ENCODE peak calls at places on chromosomes 6 and 20, in five cellular contexts. O is K562, N is SK-N-SH, Y is GM12878, J is H1. A is an unnamed sample.

GRCh38 chr6:75243333-75244062 is at the start of gene COX7A2:
- DNase-seq in J (peak; percentile 82), Y (peak; percentile 86), N (peak; percentile 76), O (peak; percentile 78), A (peak; percentile 96)

GRCh38 chr20:7301807-7302206 is 534.3 kb downstream of the BMP2 start:
- DNase-seq in N (no peak), Y (no peak), O (no peak), J (no peak), A (no peak)

GRCh38 chr6:20763311-20763710 is 229.1 kb downstream of the CDKAL1 start:
- DNase-seq in N (no peak), O (no peak), Y (no peak), J (no peak), A (no peak)

GRCh38 chr6:143857651-143858050 is 6.6 kb upstream of the ZC2HC1B start:
- DNase-seq in Y (no peak), O (no peak), N (no peak), J (no peak), A (no peak)

GRCh38 chr6:56514395-56514794 is 128.3 kb downstream of the DST start:
- DNase-seq in Y (no peak), N (no peak), J (no peak), O (no peak), A (no peak)

GRCh38 chr6:80163754-80164187 is 57.3 kb downstream of the BCKDHB start:
- DNase-seq in O (no peak), J (no peak), Y (peak; percentile 27), N (no peak), A (peak; percentile 26)

GRCh38 chr20:51529758-51530157 is 12.8 kb downstream of the NFATC2 start:
- DNase-seq in O (no peak), J (no peak), Y (no peak), N (no peak), A (no peak)

GRCh38 chr6:137233561-137234504 is 14.6 kb upstream of the IFNGR1 start:
- DNase-seq in O (no peak), J (no peak), N (no peak), Y (no peak), A (peak; percentile 58)

GRCh38 chr20:24813936-24814335 is 135.1 kb upstream of the CST7 start:
- DNase-seq in Y (no peak), O (no peak), N (no peak), J (no peak), A (no peak)

GRCh38 chr20:31695849-31696804 is 26.5 kb downstream of the BCL2L1 start:
- DNase-seq in Y (no peak), N (no peak), J (no peak), O (no peak), A (peak; percentile 100)

GRCh38 chr6:170369439-170369838 is 62.9 kb downstream of the FAM120B start:
- DNase-seq in O (no peak), Y (no peak), J (no peak), N (no peak), A (peak; percentile 22)

GRCh38 chr20:56779452-56780143 is 150.5 kb downstream of the TFAP2C start:
- DNase-seq in J (no peak), Y (no peak), O (no peak), N (no peak), A (no peak)

GRCh38 chr20:45343445-45343866 is 4.8 kb downstream of the SDC4 start:
- DNase-seq in Y (no peak), O (peak; percentile 52), J (no peak), N (no peak), A (peak; percentile 76)

GRCh38 chr6:145428656-145429173 is 306.6 kb downstream of the EPM2A start:
- DNase-seq in N (no peak), Y (no peak), O (no peak), J (no peak), A (no peak)

GRCh38 chr6:141824258-141824795 is 308.4 kb upstream of the GJE1 start:
- DNase-seq in J (no peak), O (no peak), Y (no peak), N (no peak), A (no peak)

GRCh38 chr20:58228103-58228483 is 360 bp downstream of the ANKRD60 start:
- DNase-seq in Y (no peak), O (no peak), J (no peak), N (no peak), A (no peak)

GRCh38 chr6:33249732-33250625 is 21.7 kb downstream of the VPS52 start:
- DNase-seq in Y (no peak), N (peak; percentile 36), O (no peak), J (no peak), A (no peak)
- TF ChIP-seq RAD21 in Y (no peak), N (no peak), O (no peak), J (no peak), A (no peak)

DNA sequence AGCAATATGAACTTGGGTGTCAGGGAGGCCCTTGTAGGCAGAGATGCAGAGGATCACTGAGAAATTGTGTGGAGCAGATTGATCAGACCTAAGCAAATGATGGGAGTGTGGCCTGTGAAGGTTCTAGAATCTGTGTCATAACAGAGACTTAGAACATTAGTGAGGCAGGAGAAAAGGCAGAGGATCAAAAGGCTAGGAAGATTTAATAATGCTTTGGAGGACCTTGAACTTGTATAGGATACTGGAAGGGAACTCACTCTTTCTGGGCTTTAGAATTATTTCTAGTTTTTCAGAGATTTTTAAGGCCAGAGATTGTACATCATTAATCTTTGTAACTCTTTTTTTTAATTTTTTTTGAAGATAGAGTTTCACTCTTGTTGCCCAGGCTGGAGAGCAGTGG is at the start of gene TSBP1:
- DNase-seq in J (no peak), Y (no peak), N (no peak), O (no peak), A (no peak)
- TF ChIP-seq EP300 in J (no peak), Y (no peak), N (no peak), O (no peak), A (no peak)

GRCh38 chr20:36304786-36305495 is 1.2 kb upstream of the DLGAP4 start:
- DNase-seq in Y (no peak), O (no peak), N (no peak), J (no peak), A (no peak)
- TF ChIP-seq TAF1 in Y (no peak), O (no peak), N (no peak), J (no peak), A (no peak)

GRCh38 chr6:125810435-125810834 is 19.7 kb downstream of the NCOA7 start:
- DNase-seq in N (no peak), Y (no peak), J (no peak), O (no peak), A (no peak)

GRCh38 chr6:125811259-125811658 is 20.5 kb downstream of the NCOA7 start:
- DNase-seq in Y (no peak), N (no peak), O (no peak), J (no peak), A (no peak)

GRCh38 chr6:125809771-125810315 is 19.1 kb downstream of the NCOA7 start:
- DNase-seq in J (no peak), Y (no peak), N (no peak), O (no peak), A (no peak)

GRCh38 chr6:125815050-125815910 is 24.5 kb downstream of the NCOA7 start:
- DNase-seq in J (no peak), Y (no peak), O (no peak), N (no peak), A (no peak)

DNA sequence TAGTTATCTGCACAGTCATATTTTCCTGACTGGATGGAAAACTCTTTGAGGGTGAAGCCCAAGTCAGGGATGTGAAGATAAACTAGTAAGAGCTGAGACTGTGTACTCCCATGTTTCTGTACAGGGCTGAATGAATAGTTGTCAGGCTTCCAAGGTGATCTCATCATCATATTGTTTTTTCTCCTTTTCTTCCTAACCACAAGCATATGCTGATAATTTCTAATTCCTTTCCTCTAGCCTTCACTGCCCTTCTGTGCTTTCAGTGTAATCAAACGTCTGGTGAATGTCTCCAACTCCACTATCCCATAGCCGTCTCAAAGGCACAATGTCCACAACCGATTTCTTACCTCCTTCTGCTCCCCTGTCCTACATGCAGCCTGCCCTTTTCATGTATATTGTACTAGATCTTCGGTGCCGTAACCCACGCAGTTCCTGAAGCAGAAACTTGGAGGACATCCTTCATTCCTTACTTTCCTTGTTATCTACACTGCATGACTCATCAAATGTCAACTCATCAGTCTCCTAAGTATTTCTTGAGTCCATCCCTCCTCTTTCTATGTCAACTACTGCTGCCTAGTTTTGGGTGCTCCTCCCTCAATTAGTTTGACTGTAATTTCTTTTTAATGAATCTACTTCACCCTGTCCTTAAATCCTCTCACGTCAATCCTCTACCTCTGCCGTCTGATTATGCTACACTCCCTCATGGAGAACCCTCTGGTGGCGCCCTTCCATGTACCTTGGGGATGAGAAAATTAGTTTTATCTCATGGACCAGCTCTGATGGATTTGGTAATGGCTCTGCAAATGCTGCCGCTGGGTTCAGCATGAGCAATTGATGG is 21.9 kb downstream of the NCOA7 start:
- DNase-seq in J (no peak), Y (no peak), O (peak; percentile 62), N (no peak), A (no peak)
- TF ChIP-seq RAD21 in J (no peak), Y (no peak), O (no peak), N (no peak), A (no peak)

GRCh38 chr6:134178230-134179044 is 126.0 kb upstream of the SLC2A12 start:
- DNase-seq in Y (peak; percentile 53), J (peak; percentile 75), O (peak; percentile 58), N (peak; percentile 66), A (peak; percentile 78)
- TF ChIP-seq EP300 in Y (no peak), J (peak; percentile 69), O (no peak), N (no peak), A (no peak)

DNA sequence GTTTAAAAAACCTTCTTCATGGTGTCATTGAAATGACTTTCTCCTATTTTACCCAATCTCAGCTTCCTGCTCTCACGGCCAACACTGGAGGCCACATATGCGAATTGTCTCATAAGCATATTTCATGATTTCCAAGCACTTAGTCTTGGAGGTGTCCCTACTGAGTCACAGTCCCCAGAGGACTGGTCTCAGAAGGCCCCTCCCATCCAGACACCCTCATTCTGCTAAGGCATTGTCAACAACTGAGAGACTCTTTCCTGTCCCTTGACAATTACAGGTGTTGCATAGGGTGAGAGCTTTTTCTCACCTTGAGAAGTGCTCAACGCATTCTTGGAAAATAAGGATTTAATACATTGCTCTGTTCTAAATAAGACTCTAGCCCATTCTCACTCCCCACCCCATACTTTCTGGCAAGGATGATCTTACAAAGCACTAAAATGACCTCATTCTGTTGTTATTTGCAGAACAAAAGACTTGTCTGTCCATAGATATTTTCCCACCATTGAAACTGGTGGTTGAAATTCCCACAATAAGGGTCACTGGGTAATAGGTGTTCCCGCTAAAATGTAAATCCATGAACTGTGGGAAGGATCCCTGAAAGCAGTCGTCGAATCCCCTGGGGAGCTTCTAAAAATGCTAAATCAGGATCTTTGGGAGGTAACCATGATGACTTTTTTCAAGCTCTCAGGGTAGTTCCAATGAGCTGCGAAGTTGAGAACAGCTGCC is 32.3 kb upstream of the SLC22A23 start:
- DNase-seq in N (no peak), J (no peak), O (no peak), Y (no peak), A (no peak)
- TF ChIP-seq TAF1 in N (no peak), J (no peak), O (no peak), Y (no peak), A (no peak)

GRCh38 chr20:42531675-42531985 is 658.1 kb downstream of the PTPRT start:
- DNase-seq in N (no peak), Y (no peak), O (no peak), J (no peak), A (no peak)
- TF ChIP-seq RAD21 in N (no peak), Y (no peak), O (no peak), J (no peak), A (no peak)

DNA sequence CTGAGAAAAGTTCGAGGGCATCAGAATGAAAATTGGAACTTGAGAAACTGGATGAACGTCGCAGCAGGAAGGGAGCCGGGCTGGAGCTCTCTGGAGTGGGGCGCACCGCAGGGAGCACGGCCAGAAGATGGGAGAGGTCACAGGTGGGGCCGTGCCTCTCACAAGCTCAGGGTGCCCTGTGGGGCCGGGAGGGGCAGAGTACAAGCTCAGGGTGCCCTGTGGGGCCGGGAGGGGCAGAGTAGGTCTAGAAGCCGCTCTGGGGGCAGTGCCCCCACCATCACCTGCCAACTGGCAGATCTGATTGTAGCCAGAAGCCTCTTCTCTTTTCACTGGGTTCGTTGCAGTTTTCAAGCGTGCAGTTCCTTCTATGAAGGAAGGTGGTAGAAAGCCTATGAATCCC is 61.1 kb upstream of the SNX9 start:
- DNase-seq in Y (no peak), N (no peak), J (no peak), O (no peak), A (no peak)
- TF ChIP-seq EP300 in Y (no peak), N (no peak), J (no peak), O (no peak), A (no peak)